ENCODE peak calls at places on chromosome 13, in four cellular contexts. N is MM.1S, B is epithelial cell of esophagus, P is thoracic aorta. T is an unnamed sample.

GRCh38 chr13:75310005-75310580 is 171.9 kb downstream of the TBC1D4 start:
- DNase-seq in N (no peak), B (no peak), P (no peak), T (no peak)

GRCh38 chr13:80040219-80040976 is 300.5 kb downstream of the SPRY2 start:
- DNase-seq in N (no peak), B (peak; percentile 98), P (no peak), T (peak; percentile 94)

GRCh38 chr13:109397285-109397684 is 389.1 kb downstream of the IRS2 start:
- DNase-seq in N (no peak), B (no peak), P (no peak), T (no peak)

GRCh38 chr13:81406639-81407292 is 1065.8 kb upstream of the SPRY2 start:
- DNase-seq in N (no peak), B (peak; percentile 1), P (no peak), T (no peak)

GRCh38 chr13:99190147-99190985 is 10.3 kb upstream of the UBAC2 start:
- DNase-seq in N (no peak), B (no peak), P (no peak), T (no peak)

GRCh38 chr13:49410477-49410876 is 33.4 kb downstream of the CAB39L start:
- DNase-seq in N (peak; percentile 7), B (no peak), P (no peak), T (no peak)

GRCh38 chr13:52850396-52851152 is 2.1 kb upstream of the PCDH8 start:
- DNase-seq in N (peak; percentile 74), B (peak; percentile 51), P (peak; percentile 13), T (peak; percentile 62)

GRCh38 chr13:27171830-27172494 is 351 bp upstream of the USP12 start:
- DNase-seq in N (peak; percentile 83), B (peak; percentile 92), P (peak; percentile 50), T (peak; percentile 83)

GRCh38 chr13:24985102-24985501 is 110.8 kb upstream of the PABPC3 start:
- DNase-seq in N (no peak), B (no peak), P (no peak), T (no peak)

GRCh38 chr13:86881390-86881789 is 789.8 kb upstream of the SLITRK5 start:
- DNase-seq in N (no peak), B (no peak), P (no peak), T (no peak)

GRCh38 chr13:41456768-41457588 is at the start of gene RGCC:
- DNase-seq in N (peak; percentile 50), B (peak; percentile 61), P (peak; percentile 70), T (peak; percentile 48)

GRCh38 chr13:79995334-79995733 is 345.6 kb downstream of the SPRY2 start:
- DNase-seq in N (no peak), B (peak; percentile 95), P (no peak), T (peak; percentile 56)

GRCh38 chr13:52109096-52109495 is 19.8 kb downstream of the NEK5 start:
- DNase-seq in N (no peak), B (no peak), P (no peak), T (no peak)

GRCh38 chr13:89950225-89950624 is 1397.3 kb upstream of the MIR17HG start:
- DNase-seq in N (no peak), B (no peak), P (no peak), T (no peak)

GRCh38 chr13:99330942-99331341 is 23.7 kb upstream of the GPR183 start:
- DNase-seq in N (no peak), B (no peak), P (no peak), T (no peak)

GRCh38 chr13:105063676-105064075 is 1471.8 kb downstream of the EFNB2 start:
- DNase-seq in N (no peak), B (no peak), P (no peak), T (no peak)

GRCh38 chr13:111005808-111006494 is 91.1 kb upstream of the ANKRD10 start:
- DNase-seq in N (no peak), B (no peak), P (peak; percentile 16), T (no peak)

GRCh38 chr13:48042889-48043288 is 5.4 kb downstream of the NUDT15 start:
- DNase-seq in N (no peak), B (no peak), P (no peak), T (no peak)

GRCh38 chr13:96020155-96020575 is 33.0 kb downstream of the UGGT2 start:
- DNase-seq in N (peak; percentile 64), B (peak; percentile 79), P (no peak), T (peak; percentile 70)

GRCh38 chr13:99104396-99104795 is 96.3 kb upstream of the UBAC2 start:
- DNase-seq in N (no peak), B (no peak), P (no peak), T (no peak)

GRCh38 chr13:32902898-32903297 is 113.3 kb upstream of the KL start:
- DNase-seq in N (no peak), B (no peak), P (peak; percentile 17), T (no peak)

GRCh38 chr13:77533875-77534788 is 1.4 kb upstream of the SCEL start:
- DNase-seq in N (peak; percentile 48), B (peak; percentile 78), P (no peak), T (no peak)

GRCh38 chr13:80339841-80340642 is 884 bp downstream of the SPRY2 start:
- DNase-seq in N (peak; percentile 38), B (peak; percentile 59), P (no peak), T (peak; percentile 64)

GRCh38 chr13:50444726-50445125 is 398.8 kb downstream of the DLEU7 start:
- DNase-seq in N (no peak), B (no peak), P (no peak), T (no peak)

GRCh38 chr13:29480893-29481525 is 114.5 kb downstream of the SLC7A1 start:
- DNase-seq in N (no peak), B (no peak), P (no peak), T (no peak)

GRCh38 chr13:26529441-26529840 is 28.0 kb upstream of the WASF3 start:
- DNase-seq in N (peak; percentile 61), B (peak; percentile 77), P (no peak), T (peak; percentile 65)

GRCh38 chr13:44523176-44524017 is 52.7 kb downstream of the TSC22D1 start:
- DNase-seq in N (peak; percentile 36), B (peak; percentile 91), P (no peak), T (peak; percentile 78)

GRCh38 chr13:30708541-30708940 is 26.8 kb upstream of the ALOX5AP start:
- DNase-seq in N (no peak), B (peak; percentile 39), P (no peak), T (no peak)

GRCh38 chr13:77891486-77891885 is 27.1 kb downstream of the EDNRB start:
- DNase-seq in N (no peak), B (no peak), P (no peak), T (no peak)

GRCh38 chr13:110070511-110071120 is 236.3 kb downstream of the COL4A1 start:
- DNase-seq in N (no peak), B (peak; percentile 93), P (no peak), T (peak; percentile 78)

GRCh38 chr13:110361365-110361911 is 54.4 kb downstream of the COL4A2 start:
- DNase-seq in N (no peak), B (no peak), P (peak; percentile 35), T (no peak)

GRCh38 chr13:74839656-74840055 is 642.3 kb downstream of the TBC1D4 start:
- DNase-seq in N (no peak), B (peak; percentile 44), P (no peak), T (peak; percentile 17)

GRCh38 chr13:30587231-30587630 is 30.5 kb upstream of the USPL1 start:
- DNase-seq in N (no peak), B (peak; percentile 66), P (no peak), T (no peak)

DNA sequence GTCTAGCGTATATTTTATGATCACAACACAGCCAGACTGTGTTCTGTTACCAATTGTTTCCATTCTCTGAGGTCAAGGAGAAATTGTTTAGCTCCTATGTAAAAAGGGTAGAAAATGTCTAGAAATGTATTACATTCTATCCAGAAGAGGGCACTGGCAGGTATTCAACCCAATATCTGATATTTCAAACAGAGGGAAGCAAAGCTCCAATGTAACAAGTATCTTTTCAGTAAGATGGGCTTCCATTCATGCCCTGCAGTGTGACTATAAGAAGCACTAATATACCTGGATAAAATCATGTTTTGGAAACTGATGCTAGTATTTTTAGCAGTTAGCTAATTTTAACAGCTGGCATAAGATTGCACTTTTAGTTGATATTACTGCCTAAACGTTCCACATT is 312.7 kb downstream of the FGF14 start:
- DNase-seq in N (no peak), B (peak; percentile 25), P (no peak), T (peak; percentile 17)
- TF ChIP-seq CTCF in N (peak; percentile 14), B (peak; percentile 43), P (peak; percentile 19), T (peak; percentile 34)

GRCh38 chr13:112444001-112444311 is 67.8 kb downstream of the SPACA7 start:
- DNase-seq in N (peak; percentile 54), B (peak; percentile 43), P (no peak), T (peak; percentile 50)

GRCh38 chr13:112444416-112445399 is 68.6 kb downstream of the SPACA7 start:
- DNase-seq in N (no peak), B (no peak), P (no peak), T (no peak)

GRCh38 chr13:112441779-112442310 is 65.7 kb downstream of the SPACA7 start:
- DNase-seq in N (no peak), B (no peak), P (no peak), T (no peak)

GRCh38 chr13:112442483-112443090 is 66.4 kb downstream of the SPACA7 start:
- DNase-seq in N (no peak), B (peak; percentile 6), P (no peak), T (no peak)

DNA sequence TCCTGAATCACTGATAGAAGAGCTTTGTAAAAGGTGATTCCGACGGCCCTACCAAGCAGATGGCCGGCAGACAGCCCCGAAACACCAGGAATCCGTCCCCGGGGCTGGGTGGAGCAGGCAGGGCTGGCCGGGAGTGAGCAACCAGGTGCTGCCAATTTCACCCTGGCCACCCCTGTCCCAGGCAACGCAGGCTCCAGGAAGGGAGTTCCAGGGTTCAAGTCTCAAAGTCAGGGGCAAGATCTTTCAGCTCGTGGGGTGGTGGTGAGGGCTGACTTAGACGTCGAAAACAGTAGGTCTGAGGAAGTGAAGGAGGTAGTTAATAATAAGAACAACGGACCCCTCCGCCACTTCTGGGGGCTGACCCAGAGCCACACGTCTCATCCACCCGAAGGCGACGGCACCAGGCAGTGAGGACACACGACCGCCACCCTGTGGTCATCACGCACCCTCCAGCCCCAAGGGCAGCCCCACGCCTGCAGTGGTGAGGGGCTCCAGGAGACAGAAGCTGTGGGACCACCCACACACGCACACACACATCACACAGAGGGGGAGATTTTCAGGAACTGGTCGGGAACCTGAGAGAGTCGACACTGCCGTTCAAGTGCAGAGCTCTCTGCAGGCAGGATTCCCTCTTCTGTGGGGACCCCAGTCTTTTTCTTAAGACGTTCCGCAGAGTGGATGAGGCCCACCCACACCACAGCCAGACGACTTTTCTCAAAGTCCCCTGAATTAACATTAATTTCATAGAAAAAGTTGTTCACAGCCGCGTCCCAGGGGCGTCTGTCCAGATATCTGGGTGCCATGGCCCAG is 67.2 kb downstream of the SPACA7 start:
- DNase-seq in N (no peak), B (no peak), P (no peak), T (no peak)
- TF ChIP-seq CTCF in N (peak; percentile 31), B (peak; percentile 21), P (no peak), T (no peak)

DNA sequence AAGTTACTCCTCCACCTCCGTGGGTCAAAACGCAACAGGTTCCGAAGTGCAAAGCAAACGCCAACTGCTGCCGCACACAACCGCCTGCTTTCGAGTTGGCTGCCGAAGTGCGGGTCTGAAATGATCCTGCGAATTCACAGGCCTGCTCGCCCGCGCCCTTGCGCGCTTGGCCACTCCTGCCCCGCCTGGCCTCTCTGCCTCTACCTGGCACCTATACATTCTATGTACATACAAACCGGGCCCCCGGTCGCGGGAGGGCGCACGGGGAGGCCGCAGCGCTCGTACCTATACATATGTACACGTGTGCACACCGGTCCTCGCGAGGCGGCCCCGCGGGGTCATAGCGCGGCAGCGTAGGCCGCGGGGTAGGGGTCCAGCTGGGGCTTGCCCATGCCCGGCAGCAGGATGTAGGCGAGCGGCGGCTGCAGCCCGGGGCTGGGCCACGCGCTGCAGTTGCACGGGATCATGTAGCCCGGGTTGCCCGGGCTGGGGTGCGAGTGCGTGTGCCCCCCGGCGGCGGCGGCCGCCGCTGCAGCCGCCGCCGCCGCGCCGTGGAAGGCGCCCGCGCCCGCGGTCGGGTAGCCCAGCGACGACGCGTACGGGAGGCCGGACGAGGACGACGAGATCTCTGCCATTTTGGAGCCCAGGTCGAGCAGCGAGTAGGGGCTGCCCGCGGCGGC is 1.3 kb downstream of the SOX21 start:
- DNase-seq in N (peak; percentile 35), B (peak; percentile 34), P (no peak), T (no peak)
- TF ChIP-seq CTCF in N (no peak), B (no peak), P (no peak), T (no peak)

GRCh38 chr13:113034451-113035208 is 65.6 kb downstream of the MCF2L start:
- DNase-seq in N (no peak), B (peak; percentile 17), P (no peak), T (peak; percentile 71)
- TF ChIP-seq CTCF in N (peak; percentile 38), B (peak; percentile 56), P (peak; percentile 79), T (peak; percentile 56)